ENCODE peak calls at places on chromosomes 12 and 14, in five cellular contexts. A is aorta, J is right atrium auricular region, S is brain microvascular endothelial cell, V is HL-60. X is an unnamed sample.

GRCh38 chr14:24701031-24701430 is 67.0 kb upstream of the GZMB start:
- DNase-seq in A (no peak), J (no peak), S (no peak), V (no peak), X (no peak)

GRCh38 chr14:69818760-69819191 is 21.7 kb upstream of the SLC10A1 start:
- DNase-seq in A (no peak), J (no peak), S (peak), V (peak), X (peak)

GRCh38 chr14:44798386-44799242 is 163.1 kb downstream of the KLHL28 start:
- DNase-seq in A (no peak), J (no peak), S (no peak), V (no peak), X (no peak)

GRCh38 chr12:53499261-53500118 is at the start of gene MAP3K12:
- DNase-seq in A (peak), J (no peak), S (peak), V (peak), X (peak)

GRCh38 chr14:70123796-70124195 is 65.0 kb downstream of the SLC8A3 start:
- DNase-seq in A (no peak), J (no peak), S (no peak), V (no peak), X (no peak)

GRCh38 chr12:17992002-17992656 is 97.9 kb downstream of the RERGL start:
- DNase-seq in A (no peak), J (no peak), S (peak), V (peak), X (peak)

GRCh38 chr12:77578471-77579262 is 252.0 kb upstream of the NAV3 start:
- DNase-seq in A (no peak), J (no peak), S (no peak), V (no peak), X (no peak)

GRCh38 chr12:53558631-53559030 is 51.3 kb upstream of the NPFF start:
- DNase-seq in A (no peak), J (no peak), S (no peak), V (no peak), X (no peak)

GRCh38 chr14:61111145-61112130 is 130.4 kb downstream of the SLC38A6 start:
- DNase-seq in A (no peak), J (no peak), S (peak), V (no peak), X (no peak)

GRCh38 chr12:54337854-54338650 is 13.1 kb downstream of the COPZ1 start:
- DNase-seq in A (peak), J (no peak), S (no peak), V (no peak), X (peak)

GRCh38 chr12:17215754-17216153 is 609.8 kb upstream of the LMO3 start:
- DNase-seq in A (no peak), J (no peak), S (no peak), V (no peak), X (no peak)

GRCh38 chr12:92745874-92746553 is 43.2 kb downstream of the PLEKHG7 start:
- DNase-seq in A (peak), J (peak), S (peak), V (no peak), X (peak)

GRCh38 chr14:57066463-57066862 is 202.2 kb downstream of the EXOC5 start:
- DNase-seq in A (no peak), J (no peak), S (no peak), V (no peak), X (no peak)

GRCh38 chr12:45703942-45704341 is 25.6 kb upstream of the ARID2 start:
- DNase-seq in A (no peak), J (no peak), S (no peak), V (no peak), X (no peak)

GRCh38 chr14:87566986-87567385 is 426.0 kb downstream of the GALC start:
- DNase-seq in A (no peak), J (no peak), S (no peak), V (no peak), X (no peak)

GRCh38 chr12:113162102-113163029 is 12.8 kb downstream of the CFAP73 start:
- DNase-seq in A (peak), J (no peak), S (peak), V (no peak), X (peak)

GRCh38 chr14:36069535-36069900 is 107.0 kb downstream of the PTCSC3 start:
- DNase-seq in A (no peak), J (no peak), S (peak), V (peak), X (peak)

GRCh38 chr14:53646925-53647324 is 309.7 kb downstream of the BMP4 start:
- DNase-seq in A (no peak), J (no peak), S (no peak), V (no peak), X (no peak)

GRCh38 chr12:79155703-79156102 is 291.1 kb downstream of the SYT1 start:
- DNase-seq in A (no peak), J (no peak), S (no peak), V (no peak), X (no peak)

GRCh38 chr12:94277426-94278000 is 129.1 kb downstream of the PLXNC1 start:
- DNase-seq in A (no peak), J (no peak), S (no peak), V (no peak), X (peak)

GRCh38 chr12:12976366-12976765 is 23.7 kb downstream of the HEBP1 start:
- DNase-seq in A (no peak), J (no peak), S (peak), V (no peak), X (peak)

GRCh38 chr12:42156232-42156631 is 11.6 kb upstream of the GXYLT1 start:
- DNase-seq in A (no peak), J (no peak), S (no peak), V (no peak), X (no peak)

GRCh38 chr12:33480366-33480765 is 40.7 kb upstream of the SYT10 start:
- DNase-seq in A (no peak), J (no peak), S (no peak), V (no peak), X (no peak)

GRCh38 chr12:1126089-1126488 is 135.1 kb downstream of the ERC1 start:
- DNase-seq in A (no peak), J (no peak), S (no peak), V (no peak), X (no peak)

GRCh38 chr12:50387972-50388478 is 8.4 kb downstream of the FAM186A start:
- DNase-seq in A (no peak), J (no peak), S (no peak), V (no peak), X (no peak)

GRCh38 chr12:98352218-98352811 is 163.1 kb upstream of the TMPO start:
- DNase-seq in A (no peak), J (no peak), S (peak), V (no peak), X (peak)
- H3K4me3 ChIP-seq in A (no peak), J (no peak), S (no peak), V (no peak), X (no peak)

DNA sequence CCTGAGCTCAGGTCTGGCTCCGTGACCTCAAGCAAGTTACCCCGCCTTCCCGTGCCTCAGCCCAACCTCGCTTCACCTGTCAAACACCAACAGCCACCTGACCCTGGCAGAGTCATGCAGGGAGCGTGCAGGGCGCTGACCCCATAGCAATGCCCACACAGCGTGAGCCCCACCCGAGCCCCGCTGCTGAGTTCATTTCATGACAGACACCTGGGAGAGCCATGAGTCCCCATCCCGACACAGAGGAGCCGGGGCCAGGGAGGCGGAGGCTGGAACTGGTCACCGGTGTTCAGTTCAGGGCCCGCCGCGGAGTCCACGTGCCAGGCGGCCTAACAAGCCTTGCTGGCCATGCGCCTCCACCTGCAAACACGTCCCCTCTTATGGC is 18.1 kb upstream of the GALNT9 start:
- DNase-seq in A (no peak), J (no peak), S (no peak), V (no peak), X (no peak)
- H3K4me3 ChIP-seq in A (no peak), J (no peak), S (no peak), V (no peak), X (no peak)

GRCh38 chr12:95445884-95446482 is 28.0 kb upstream of the METAP2 start:
- DNase-seq in A (no peak), J (no peak), S (no peak), V (no peak), X (no peak)
- H3K4me3 ChIP-seq in A (no peak), J (peak), S (no peak), V (no peak), X (no peak)

GRCh38 chr12:69157023-69157655 is 82.2 kb upstream of the CPSF6 start:
- DNase-seq in A (peak), J (peak), S (peak), V (peak), X (peak)
- H3K4me3 ChIP-seq in A (no peak), J (no peak), S (peak), V (no peak), X (no peak)

GRCh38 chr12:110278137-110278536 is 2.9 kb upstream of the ATP2A2 start:
- DNase-seq in A (no peak), J (no peak), S (no peak), V (no peak), X (no peak)
- H3K4me3 ChIP-seq in A (no peak), J (no peak), S (no peak), V (no peak), X (no peak)

DNA sequence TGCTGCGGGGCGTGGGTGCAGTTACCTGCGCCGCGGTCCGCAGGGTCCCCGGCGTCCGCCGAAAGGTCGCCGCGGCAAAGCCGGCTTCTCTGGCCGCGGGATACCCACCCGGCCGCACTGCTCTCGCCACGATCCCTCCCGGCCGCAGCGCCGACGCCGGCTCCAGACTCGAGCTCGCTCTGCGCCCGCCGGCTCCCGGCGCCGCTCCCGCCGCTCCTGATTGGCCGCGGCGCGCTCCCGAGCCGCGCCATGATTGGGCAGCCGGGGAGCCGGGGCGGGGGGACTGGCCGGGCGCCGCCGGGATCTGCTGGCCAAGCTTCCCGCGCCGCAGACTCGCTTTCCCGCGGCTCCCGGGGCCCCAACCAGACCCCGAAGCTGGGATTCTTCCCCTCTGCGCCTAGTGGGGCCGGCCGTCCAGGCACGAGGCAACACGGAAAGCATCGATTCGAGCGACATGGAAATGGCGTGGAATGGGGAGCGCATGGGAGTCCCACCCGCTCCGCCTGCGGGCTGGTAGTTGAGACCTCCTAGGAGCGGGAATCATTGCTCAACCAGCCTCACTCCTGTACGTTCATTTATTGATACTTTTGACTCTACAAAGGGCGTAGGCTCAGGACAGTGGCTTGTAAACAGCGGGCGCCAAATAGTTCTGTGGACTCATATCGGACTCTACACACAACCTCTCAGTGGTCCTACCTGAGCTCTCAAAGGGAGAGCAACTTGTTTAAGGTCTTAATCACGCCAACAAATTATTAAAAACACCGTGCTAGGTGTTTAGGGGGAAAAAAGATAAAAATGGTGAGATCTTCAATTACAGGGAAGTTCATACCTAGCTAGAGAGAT is 36.4 kb upstream of the STON2 start:
- DNase-seq in A (peak), J (peak), S (peak), V (no peak), X (peak)
- H3K4me3 ChIP-seq in A (peak), J (peak), S (peak), V (no peak), X (peak)

GRCh38 chr14:91390165-91390778 is 27.3 kb downstream of the CCDC88C start:
- DNase-seq in A (no peak), J (no peak), S (no peak), V (no peak), X (no peak)

GRCh38 chr14:91387135-91387849 is 30.3 kb downstream of the CCDC88C start:
- DNase-seq in A (peak), J (no peak), S (peak), V (no peak), X (peak)

GRCh38 chr14:91387996-91388395 is 29.6 kb downstream of the CCDC88C start:
- DNase-seq in A (no peak), J (no peak), S (no peak), V (no peak), X (no peak)

GRCh38 chr14:91389173-91389572 is 28.4 kb downstream of the CCDC88C start:
- DNase-seq in A (no peak), J (no peak), S (no peak), V (no peak), X (no peak)

DNA sequence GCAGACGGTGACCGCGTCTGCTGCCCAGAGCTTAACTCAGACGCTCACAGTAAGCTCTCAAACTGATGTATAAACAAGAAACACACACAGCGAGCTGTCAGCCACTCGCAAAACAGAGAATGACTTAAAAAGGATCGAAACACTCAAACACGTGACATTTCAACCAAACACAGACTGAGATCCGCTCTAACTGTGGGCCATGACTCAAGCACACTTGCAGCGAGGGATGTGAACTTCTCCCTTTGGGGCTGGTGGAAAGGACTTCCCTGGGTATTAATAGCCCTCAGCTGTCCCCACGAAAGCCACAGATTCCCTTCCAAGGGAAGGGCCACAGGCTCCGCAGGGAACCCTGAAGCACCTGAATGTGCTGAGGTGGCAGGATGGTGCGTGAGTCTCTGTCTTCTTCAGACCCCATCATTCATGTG is 29.1 kb downstream of the CCDC88C start:
- DNase-seq in A (peak), J (no peak), S (no peak), V (peak), X (no peak)
- H3K4me3 ChIP-seq in A (no peak), J (no peak), S (no peak), V (no peak), X (no peak)

GRCh38 chr12:3168223-3168770 is 91.1 kb downstream of the TSPAN9 start:
- DNase-seq in A (no peak), J (no peak), S (no peak), V (no peak), X (no peak)
- H3K4me3 ChIP-seq in A (no peak), J (no peak), S (no peak), V (no peak), X (no peak)

X was measured in MG63.